ENCODE peak calls at places on chromosomes 7 and 10, in nine cellular contexts. U, B, V, N, R, F, K, C and J are unnamed samples.

GRCh38 chr10:89476676-89477075 is 58.7 kb downstream of the SLC16A12 start:
- DNase-seq in F (no peak), U (no peak), V (no peak), N (no peak), C (no peak), K (no peak), B (peak; percentile 97), R (peak; percentile 73), J (no peak)

GRCh38 chr7:130281227-130281626 is 11.7 kb upstream of the CPA4 start:
- DNase-seq in C (no peak), V (no peak), F (no peak), K (no peak), N (no peak), U (no peak), R (no peak), B (no peak), J (peak; percentile 65)

GRCh38 chr10:118565301-118566075 is 30.0 kb downstream of the PRLHR start:
- DNase-seq in K (no peak), U (no peak), C (no peak), N (no peak), R (no peak), F (no peak), B (no peak), V (no peak), J (no peak)

GRCh38 chr10:102668312-102669110 is 24.2 kb downstream of the TRIM8 start:
- DNase-seq in F (no peak), C (no peak), K (no peak), U (no peak), B (no peak), V (no peak), N (no peak), R (no peak), J (no peak)

GRCh38 chr10:96657385-96657784 is 62.9 kb downstream of the PIK3AP1 start:
- DNase-seq in C (no peak), K (no peak), V (no peak), B (no peak), U (no peak), N (no peak), R (no peak), F (no peak), J (no peak)

GRCh38 chr10:114538544-114538906 is 119.5 kb downstream of the ABLIM1 start:
- DNase-seq in V (peak; percentile 19), U (no peak), B (no peak), F (peak; percentile 66), K (no peak), C (no peak), N (no peak), R (no peak), J (peak; percentile 67)

GRCh38 chr10:4775808-4776207 is 50.2 kb upstream of the AKR1E2 start:
- DNase-seq in R (no peak), K (no peak), B (peak; percentile 47), C (peak; percentile 87), F (no peak), V (no peak), U (no peak), N (no peak), J (peak; percentile 86)

GRCh38 chr10:88820990-88821389 is 18.5 kb downstream of the LIPM start:
- DNase-seq in U (no peak), F (no peak), V (no peak), C (peak; percentile 59), N (no peak), R (no peak), B (peak; percentile 80), K (no peak), J (peak; percentile 87)

GRCh38 chr7:94223375-94224084 is 171.2 kb upstream of the COL1A2 start:
- DNase-seq in N (no peak), U (no peak), F (peak; percentile 82), B (peak; percentile 85), K (no peak), R (peak; percentile 40), C (peak; percentile 50), V (no peak), J (peak; percentile 79)

GRCh38 chr7:9250876-9251275 is 817.5 kb downstream of the NXPH1 start:
- DNase-seq in C (no peak), R (no peak), B (no peak), N (no peak), U (no peak), F (peak; percentile 24), V (no peak), K (peak; percentile 56), J (no peak)

GRCh38 chr7:96995406-96996110 is 9.8 kb upstream of the DLX6 start:
- DNase-seq in N (no peak), F (no peak), C (no peak), K (peak; percentile 37), U (peak; percentile 12), R (no peak), V (no peak), B (no peak), J (no peak)

GRCh38 chr7:82234457-82235049 is 209.0 kb downstream of the CACNA2D1 start:
- DNase-seq in K (no peak), N (peak; percentile 22), U (peak; percentile 12), F (peak; percentile 74), V (peak; percentile 10), B (peak; percentile 69), C (peak; percentile 30), R (peak; percentile 60), J (peak; percentile 50)

GRCh38 chr10:12846718-12847117 is 154.8 kb downstream of the CCDC3 start:
- DNase-seq in C (no peak), K (peak; percentile 10), U (no peak), B (peak; percentile 49), N (no peak), F (no peak), V (no peak), R (no peak), J (no peak)

GRCh38 chr7:112103246-112103645 is 103.0 kb downstream of the DOCK4 start:
- DNase-seq in R (no peak), C (no peak), N (no peak), K (no peak), U (no peak), F (peak; percentile 56), V (no peak), B (peak; percentile 95), J (peak; percentile 60)

DNA sequence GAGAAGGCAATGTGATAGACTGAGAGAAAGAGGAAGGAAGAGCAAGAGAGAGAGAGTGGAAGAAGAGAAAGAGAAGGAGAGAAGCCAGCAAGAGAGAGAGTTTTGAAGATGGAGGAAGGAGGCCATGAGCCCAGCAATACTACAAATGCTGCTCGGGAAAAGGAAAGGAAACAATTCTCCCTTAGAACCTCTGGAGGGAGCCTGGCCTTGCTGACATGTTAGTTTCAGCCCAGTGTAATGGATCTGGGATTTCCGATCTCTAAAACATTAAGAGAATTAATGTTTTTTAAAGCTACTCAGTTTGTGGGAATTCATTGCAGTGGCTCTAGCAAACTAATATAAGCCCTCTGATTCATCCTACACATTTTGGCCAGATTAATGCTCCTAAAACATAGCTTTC is 206.8 kb upstream of the MTPN start:
- DNase-seq in N (no peak), B (peak; percentile 13), R (peak; percentile 38), K (no peak), U (no peak), C (no peak), V (no peak), F (peak; percentile 66), J (no peak)
- TF ChIP-seq CTCF in N (no peak), B (peak; percentile 21), R (no peak), K (peak; percentile 44), U (no peak), C (no peak), V (no peak), F (peak; percentile 52), J (no peak)

DNA sequence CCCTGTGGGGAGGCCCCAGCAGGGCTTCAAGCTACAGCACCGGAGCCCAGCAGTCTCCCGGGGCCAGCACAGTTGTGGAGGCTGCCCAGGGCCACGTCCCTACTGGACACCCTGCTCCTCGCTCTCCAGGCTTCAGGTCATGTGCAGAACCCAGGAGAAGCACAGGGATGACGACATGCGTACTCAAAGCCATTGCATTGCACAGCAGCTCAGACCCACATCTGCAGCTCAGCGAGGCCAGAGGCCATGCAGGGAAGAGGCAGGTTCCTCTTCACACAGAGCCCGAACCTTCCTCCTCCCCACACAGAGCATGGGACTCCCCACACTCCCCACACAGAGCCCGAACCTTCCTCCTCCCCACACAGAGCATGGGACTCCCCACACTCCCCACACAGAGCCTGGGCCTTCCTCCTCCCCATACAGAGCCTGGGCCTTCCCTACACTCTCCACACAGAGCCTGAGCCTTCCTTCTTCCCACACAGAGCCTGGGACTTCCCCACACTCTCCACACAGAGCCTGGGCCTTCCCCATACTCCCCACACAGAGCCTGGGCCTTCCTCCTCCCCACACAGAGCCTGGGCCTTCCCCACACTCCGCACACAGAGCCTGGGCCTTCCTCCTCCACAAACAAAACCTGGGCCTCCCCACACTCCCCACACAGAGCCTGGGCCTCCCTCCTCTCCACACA is 12.3 kb downstream of the CFAP46 start:
- DNase-seq in K (no peak), R (no peak), V (no peak), B (no peak), N (no peak), F (no peak), C (no peak), U (peak; percentile 42), J (no peak)
- TF ChIP-seq CTCF in K (no peak), R (no peak), V (no peak), B (no peak), N (no peak), F (no peak), C (no peak), U (no peak), J (no peak)

GRCh38 chr10:110356628-110357245 is 52.0 kb upstream of the SMNDC1 start:
- DNase-seq in R (no peak), K (no peak), V (peak; percentile 10), U (peak; percentile 85), N (no peak), C (no peak), F (no peak), B (peak; percentile 72), J (peak; percentile 86)

GRCh38 chr10:110358869-110359629 is 54.3 kb upstream of the SMNDC1 start:
- DNase-seq in F (peak; percentile 71), B (peak; percentile 45), R (peak; percentile 48), U (no peak), N (no peak), V (peak; percentile 45), K (no peak), C (peak; percentile 9), J (peak; percentile 84)

GRCh38 chr10:110358278-110358677 is 53.6 kb upstream of the SMNDC1 start:
- DNase-seq in F (no peak), N (no peak), U (no peak), B (no peak), C (no peak), R (no peak), V (no peak), K (no peak), J (no peak)

GRCh38 chr10:110357252-110357780 is 52.6 kb upstream of the SMNDC1 start:
- DNase-seq in R (peak; percentile 24), U (peak; percentile 62), K (no peak), B (peak; percentile 92), F (no peak), C (peak; percentile 96), V (no peak), N (no peak), J (peak; percentile 87)

GRCh38 chr10:110357871-110358270 is 53.2 kb upstream of the SMNDC1 start:
- DNase-seq in F (no peak), R (no peak), V (no peak), U (no peak), C (no peak), N (no peak), B (no peak), K (no peak), J (no peak)
- TF ChIP-seq CTCF in F (no peak), R (no peak), V (no peak), U (no peak), C (no peak), N (no peak), B (no peak), K (no peak), J (no peak)

GRCh38 chr7:42745357-42746022 is 166.4 kb downstream of the C7orf25 start:
- DNase-seq in N (peak; percentile 23), U (no peak), C (no peak), F (peak; percentile 89), V (no peak), K (peak; percentile 36), R (peak; percentile 31), B (peak; percentile 40), J (peak; percentile 55)
- TF ChIP-seq CTCF in N (peak; percentile 92), U (peak; percentile 60), C (peak; percentile 75), F (peak; percentile 94), V (no peak), K (peak; percentile 80), R (peak; percentile 57), B (peak; percentile 63), J (peak; percentile 74)